ENCODE peak calls at places on chromosomes 1 and 21, in ten cellular contexts. One of them, this sample, is unnamed.

GRCh38 chr1:12811409-12811784 is 19.8 kb downstream of the PRAMEF11 start:
- DNase-seq in RWPE1: no peak
- DNase-seq in HFF-Myc: no peak
- DNase-seq in Caco-2: no peak
- DNase-seq in progenitor cell of endocrine pancreas: no peak
- DNase-seq in psoas muscle: no peak
- DNase-seq in GM06990: no peak
- DNase-seq in transverse colon: no peak
- DNase-seq in GM20000: no peak
- DNase-seq in stomach: no peak
- DNase-seq in this sample: no peak

GRCh38 chr1:19110266-19110927 is 99.7 kb downstream of the UBR4 start:
- DNase-seq in RWPE1: no peak
- DNase-seq in Caco-2: no peak
- DNase-seq in stomach: no peak
- DNase-seq in psoas muscle: no peak
- DNase-seq in progenitor cell of endocrine pancreas: no peak
- DNase-seq in HFF-Myc: no peak
- DNase-seq in transverse colon: no peak
- DNase-seq in GM20000: no peak
- DNase-seq in GM06990: no peak
- DNase-seq in this sample: no peak

GRCh38 chr1:111618953-111619634 is 495 bp upstream of the RAP1A start:
- DNase-seq in Caco-2: no peak
- DNase-seq in progenitor cell of endocrine pancreas: no peak
- DNase-seq in transverse colon: no peak
- DNase-seq in psoas muscle: no peak
- DNase-seq in stomach: no peak
- DNase-seq in RWPE1: no peak
- DNase-seq in GM20000: no peak
- DNase-seq in GM06990: no peak
- DNase-seq in HFF-Myc: no peak
- DNase-seq in this sample: no peak

GRCh38 chr1:56920551-56920950 is 45.3 kb downstream of the C8B start:
- DNase-seq in psoas muscle: no peak
- DNase-seq in stomach: no peak
- DNase-seq in GM20000: no peak
- DNase-seq in transverse colon: no peak
- DNase-seq in progenitor cell of endocrine pancreas: no peak
- DNase-seq in HFF-Myc: no peak
- DNase-seq in GM06990: no peak
- DNase-seq in Caco-2: no peak
- DNase-seq in RWPE1: no peak
- DNase-seq in this sample: no peak

GRCh38 chr1:198168180-198168579 is 11.4 kb downstream of the NEK7 start:
- DNase-seq in HFF-Myc: no peak
- DNase-seq in RWPE1: no peak
- DNase-seq in psoas muscle: no peak
- DNase-seq in GM20000: no peak
- DNase-seq in GM06990: no peak
- DNase-seq in stomach: no peak
- DNase-seq in progenitor cell of endocrine pancreas: no peak
- DNase-seq in Caco-2: no peak
- DNase-seq in transverse colon: no peak
- DNase-seq in this sample: no peak

GRCh38 chr1:201508809-201509208 is 1.9 kb upstream of the CSRP1 start:
- DNase-seq in Caco-2: no peak
- DNase-seq in HFF-Myc: no peak
- DNase-seq in GM06990: no peak
- DNase-seq in RWPE1: no peak
- DNase-seq in stomach: no peak
- DNase-seq in transverse colon: no peak
- DNase-seq in progenitor cell of endocrine pancreas: no peak
- DNase-seq in GM20000: no peak
- DNase-seq in psoas muscle: no peak
- DNase-seq in this sample: no peak

GRCh38 chr1:22641906-22642636 is 1.4 kb upstream of the C1QC start:
- DNase-seq in psoas muscle: peak
- DNase-seq in Caco-2: peak
- DNase-seq in GM06990: peak
- DNase-seq in stomach: peak
- DNase-seq in HFF-Myc: no peak
- DNase-seq in RWPE1: peak
- DNase-seq in progenitor cell of endocrine pancreas: peak
- DNase-seq in transverse colon: peak
- DNase-seq in GM20000: peak
- DNase-seq in this sample: peak

GRCh38 chr1:3022976-3023375 is 1.7 kb downstream of the ACTRT2 start:
- DNase-seq in stomach: no peak
- DNase-seq in psoas muscle: no peak
- DNase-seq in HFF-Myc: no peak
- DNase-seq in GM06990: no peak
- DNase-seq in GM20000: no peak
- DNase-seq in RWPE1: no peak
- DNase-seq in progenitor cell of endocrine pancreas: no peak
- DNase-seq in Caco-2: no peak
- DNase-seq in transverse colon: no peak
- DNase-seq in this sample: no peak

GRCh38 chr1:80436851-80437250 is 1363.9 kb upstream of the ADGRL2 start:
- DNase-seq in GM06990: no peak
- DNase-seq in progenitor cell of endocrine pancreas: no peak
- DNase-seq in HFF-Myc: no peak
- DNase-seq in GM20000: no peak
- DNase-seq in transverse colon: no peak
- DNase-seq in Caco-2: no peak
- DNase-seq in psoas muscle: no peak
- DNase-seq in RWPE1: no peak
- DNase-seq in stomach: no peak
- DNase-seq in this sample: no peak

GRCh38 chr1:194184402-194184801 is 998.0 kb upstream of the B3GALT2 start:
- DNase-seq in transverse colon: no peak
- DNase-seq in GM06990: no peak
- DNase-seq in progenitor cell of endocrine pancreas: no peak
- DNase-seq in HFF-Myc: no peak
- DNase-seq in RWPE1: no peak
- DNase-seq in Caco-2: no peak
- DNase-seq in psoas muscle: no peak
- DNase-seq in stomach: no peak
- DNase-seq in GM20000: no peak
- DNase-seq in this sample: no peak

GRCh38 chr1:47786301-47786700 is 210.9 kb downstream of the TRABD2B start:
- DNase-seq in progenitor cell of endocrine pancreas: no peak
- DNase-seq in stomach: no peak
- DNase-seq in psoas muscle: no peak
- DNase-seq in Caco-2: no peak
- DNase-seq in GM06990: no peak
- DNase-seq in transverse colon: no peak
- DNase-seq in RWPE1: no peak
- DNase-seq in HFF-Myc: no peak
- DNase-seq in GM20000: no peak
- DNase-seq in this sample: no peak

GRCh38 chr1:225772848-225773247 is 4.8 kb upstream of the SRP9 start:
- DNase-seq in transverse colon: no peak
- DNase-seq in GM06990: no peak
- DNase-seq in progenitor cell of endocrine pancreas: no peak
- DNase-seq in psoas muscle: no peak
- DNase-seq in stomach: peak
- DNase-seq in Caco-2: no peak
- DNase-seq in HFF-Myc: no peak
- DNase-seq in RWPE1: no peak
- DNase-seq in GM20000: no peak
- DNase-seq in this sample: no peak

GRCh38 chr1:228104526-228105251 is 1.6 kb upstream of the C1orf35 start:
- DNase-seq in stomach: no peak
- DNase-seq in transverse colon: no peak
- DNase-seq in GM20000: peak
- DNase-seq in GM06990: no peak
- DNase-seq in RWPE1: no peak
- DNase-seq in HFF-Myc: no peak
- DNase-seq in psoas muscle: no peak
- DNase-seq in Caco-2: peak
- DNase-seq in progenitor cell of endocrine pancreas: no peak
- DNase-seq in this sample: no peak

GRCh38 chr1:227917081-227917950 is 30.4 kb downstream of the WNT9A start:
- DNase-seq in transverse colon: no peak
- DNase-seq in stomach: no peak
- DNase-seq in GM20000: no peak
- DNase-seq in Caco-2: no peak
- DNase-seq in RWPE1: no peak
- DNase-seq in HFF-Myc: no peak
- DNase-seq in progenitor cell of endocrine pancreas: no peak
- DNase-seq in GM06990: no peak
- DNase-seq in psoas muscle: no peak
- DNase-seq in this sample: no peak

GRCh38 chr1:69567847-69568434 is at the start of gene LRRC7:
- DNase-seq in transverse colon: no peak
- DNase-seq in stomach: no peak
- DNase-seq in psoas muscle: no peak
- DNase-seq in Caco-2: peak
- DNase-seq in progenitor cell of endocrine pancreas: peak
- DNase-seq in GM06990: no peak
- DNase-seq in GM20000: peak
- DNase-seq in HFF-Myc: no peak
- DNase-seq in RWPE1: no peak
- DNase-seq in this sample: peak

GRCh38 chr1:65423884-65424655 is 3.6 kb downstream of the LEPR start:
- DNase-seq in GM20000: no peak
- DNase-seq in Caco-2: no peak
- DNase-seq in RWPE1: peak
- DNase-seq in progenitor cell of endocrine pancreas: no peak
- DNase-seq in psoas muscle: no peak
- DNase-seq in HFF-Myc: peak
- DNase-seq in transverse colon: no peak
- DNase-seq in stomach: no peak
- DNase-seq in GM06990: peak
- DNase-seq in this sample: no peak

GRCh38 chr1:156815307-156815826 is 1.3 kb downstream of the SH2D2A start:
- DNase-seq in psoas muscle: peak
- DNase-seq in HFF-Myc: peak
- DNase-seq in Caco-2: no peak
- DNase-seq in transverse colon: peak
- DNase-seq in progenitor cell of endocrine pancreas: no peak
- DNase-seq in stomach: no peak
- DNase-seq in RWPE1: peak
- DNase-seq in GM06990: no peak
- DNase-seq in GM20000: no peak
- DNase-seq in this sample: no peak
- TF ChIP-seq CTCF in psoas muscle: no peak
- TF ChIP-seq CTCF in HFF-Myc: no peak
- TF ChIP-seq CTCF in Caco-2: no peak
- TF ChIP-seq CTCF in transverse colon: no peak
- TF ChIP-seq CTCF in progenitor cell of endocrine pancreas: no peak
- TF ChIP-seq CTCF in stomach: no peak
- TF ChIP-seq CTCF in RWPE1: no peak
- TF ChIP-seq CTCF in GM06990: no peak
- TF ChIP-seq CTCF in GM20000: no peak
- TF ChIP-seq CTCF in this sample: no peak

GRCh38 chr1:236530959-236531358 is 7.2 kb downstream of the LGALS8 start:
- DNase-seq in transverse colon: no peak
- DNase-seq in RWPE1: no peak
- DNase-seq in progenitor cell of endocrine pancreas: no peak
- DNase-seq in Caco-2: no peak
- DNase-seq in GM20000: no peak
- DNase-seq in psoas muscle: no peak
- DNase-seq in GM06990: no peak
- DNase-seq in stomach: no peak
- DNase-seq in HFF-Myc: no peak
- DNase-seq in this sample: no peak
- TF ChIP-seq CTCF in transverse colon: no peak
- TF ChIP-seq CTCF in RWPE1: no peak
- TF ChIP-seq CTCF in progenitor cell of endocrine pancreas: no peak
- TF ChIP-seq CTCF in Caco-2: no peak
- TF ChIP-seq CTCF in GM20000: no peak
- TF ChIP-seq CTCF in psoas muscle: no peak
- TF ChIP-seq CTCF in GM06990: no peak
- TF ChIP-seq CTCF in stomach: no peak
- TF ChIP-seq CTCF in HFF-Myc: no peak
- TF ChIP-seq CTCF in this sample: no peak

GRCh38 chr1:51926171-51926812 is 47.8 kb upstream of the NRDC start:
- DNase-seq in GM20000: no peak
- DNase-seq in Caco-2: peak
- DNase-seq in GM06990: no peak
- DNase-seq in progenitor cell of endocrine pancreas: no peak
- DNase-seq in HFF-Myc: no peak
- DNase-seq in RWPE1: no peak
- DNase-seq in transverse colon: no peak
- DNase-seq in stomach: no peak
- DNase-seq in psoas muscle: no peak
- DNase-seq in this sample: no peak
- TF ChIP-seq CTCF in GM20000: no peak
- TF ChIP-seq CTCF in Caco-2: no peak
- TF ChIP-seq CTCF in GM06990: peak
- TF ChIP-seq CTCF in progenitor cell of endocrine pancreas: peak
- TF ChIP-seq CTCF in HFF-Myc: peak
- TF ChIP-seq CTCF in RWPE1: no peak
- TF ChIP-seq CTCF in transverse colon: no peak
- TF ChIP-seq CTCF in stomach: no peak
- TF ChIP-seq CTCF in psoas muscle: no peak
- TF ChIP-seq CTCF in this sample: no peak

GRCh38 chr1:15062479-15063099 is 91.0 kb upstream of the TMEM51 start:
- DNase-seq in psoas muscle: no peak
- DNase-seq in stomach: no peak
- DNase-seq in HFF-Myc: no peak
- DNase-seq in transverse colon: no peak
- DNase-seq in Caco-2: peak
- DNase-seq in RWPE1: no peak
- DNase-seq in progenitor cell of endocrine pancreas: no peak
- DNase-seq in GM06990: no peak
- DNase-seq in GM20000: no peak
- DNase-seq in this sample: no peak
- TF ChIP-seq CTCF in psoas muscle: no peak
- TF ChIP-seq CTCF in stomach: no peak
- TF ChIP-seq CTCF in HFF-Myc: peak
- TF ChIP-seq CTCF in transverse colon: peak
- TF ChIP-seq CTCF in Caco-2: peak
- TF ChIP-seq CTCF in RWPE1: peak
- TF ChIP-seq CTCF in progenitor cell of endocrine pancreas: peak
- TF ChIP-seq CTCF in GM06990: peak
- TF ChIP-seq CTCF in GM20000: no peak
- TF ChIP-seq CTCF in this sample: peak

GRCh38 chr1:6785721-6786505 is 659 bp downstream of the CAMTA1 start:
- DNase-seq in transverse colon: peak
- DNase-seq in GM06990: peak
- DNase-seq in stomach: peak
- DNase-seq in RWPE1: peak
- DNase-seq in Caco-2: peak
- DNase-seq in psoas muscle: peak
- DNase-seq in progenitor cell of endocrine pancreas: peak
- DNase-seq in GM20000: peak
- DNase-seq in HFF-Myc: no peak
- DNase-seq in this sample: peak
- TF ChIP-seq CTCF in transverse colon: no peak
- TF ChIP-seq CTCF in GM06990: no peak
- TF ChIP-seq CTCF in stomach: no peak
- TF ChIP-seq CTCF in RWPE1: no peak
- TF ChIP-seq CTCF in Caco-2: no peak
- TF ChIP-seq CTCF in psoas muscle: no peak
- TF ChIP-seq CTCF in progenitor cell of endocrine pancreas: peak
- TF ChIP-seq CTCF in GM20000: no peak
- TF ChIP-seq CTCF in HFF-Myc: peak
- TF ChIP-seq CTCF in this sample: no peak

GRCh38 chr21:44489962-44490361 is 34.7 kb downstream of the LRRC3 start:
- DNase-seq in RWPE1: no peak
- DNase-seq in GM06990: no peak
- DNase-seq in GM20000: no peak
- DNase-seq in transverse colon: no peak
- DNase-seq in progenitor cell of endocrine pancreas: no peak
- DNase-seq in Caco-2: no peak
- DNase-seq in HFF-Myc: no peak
- DNase-seq in stomach: no peak
- DNase-seq in psoas muscle: no peak
- DNase-seq in this sample: no peak
- TF ChIP-seq CTCF in RWPE1: no peak
- TF ChIP-seq CTCF in GM06990: peak
- TF ChIP-seq CTCF in GM20000: no peak
- TF ChIP-seq CTCF in transverse colon: no peak
- TF ChIP-seq CTCF in progenitor cell of endocrine pancreas: no peak
- TF ChIP-seq CTCF in Caco-2: no peak
- TF ChIP-seq CTCF in HFF-Myc: peak
- TF ChIP-seq CTCF in stomach: no peak
- TF ChIP-seq CTCF in psoas muscle: no peak
- TF ChIP-seq CTCF in this sample: no peak